ENCODE peak calls at places on chromosomes 16 and 17, in eight cellular contexts. N is brain microvascular endothelial cell, P is fibroblast of mammary gland, Z is A549, T is PC-3, C is AG09319, L is cardiac fibroblast, X is pancreas. B is an unnamed sample.

GRCh38 chr17:8038954-8039610 is at the start of gene ALOX15B:
- DNase-seq in C (no peak), N (no peak), X (no peak), Z (no peak), L (no peak), P (no peak), T (no peak), B (no peak)

GRCh38 chr17:17347234-17347955 is 44.2 kb downstream of the NT5M start:
- DNase-seq in T (no peak), L (no peak), C (no peak), X (peak), P (no peak), N (no peak), Z (no peak), B (no peak)

GRCh38 chr17:33178641-33179040 is 114.5 kb downstream of the ASIC2 start:
- DNase-seq in L (no peak), T (no peak), X (no peak), Z (no peak), C (no peak), P (no peak), N (no peak), B (no peak)

GRCh38 chr16:14378684-14379467 is 251.2 kb downstream of the PARN start:
- DNase-seq in C (peak), P (peak), N (no peak), L (no peak), T (peak), X (no peak), Z (no peak), B (no peak)

GRCh38 chr16:28189237-28189636 is 22.5 kb downstream of the XPO6 start:
- DNase-seq in X (no peak), N (no peak), T (peak), Z (no peak), P (peak), C (no peak), L (peak), B (no peak)

GRCh38 chr16:21626659-21627277 is 25.6 kb downstream of the IGSF6 start:
- DNase-seq in Z (no peak), C (peak), X (no peak), T (peak), P (peak), L (peak), N (peak), B (no peak)

GRCh38 chr17:65463242-65463641 is 98.2 kb downstream of the AXIN2 start:
- DNase-seq in L (peak), C (no peak), Z (no peak), N (peak), T (no peak), X (no peak), P (peak), B (no peak)

GRCh38 chr17:66006654-66007053 is 185.3 kb downstream of the CEP112 start:
- DNase-seq in T (no peak), L (no peak), X (no peak), Z (no peak), C (no peak), N (no peak), P (no peak), B (no peak)

GRCh38 chr16:28321700-28322411 is 29.5 kb downstream of the SBK1 start:
- DNase-seq in N (peak), X (peak), P (peak), Z (peak), T (peak), L (peak), C (no peak), B (no peak)

GRCh38 chr16:86619263-86619935 is 41.0 kb downstream of the FOXL1 start:
- DNase-seq in C (no peak), Z (peak), L (no peak), T (no peak), N (no peak), P (peak), X (no peak), B (peak)

GRCh38 chr16:85490971-85491771 is 122.0 kb upstream of the GSE1 start:
- DNase-seq in Z (peak), N (no peak), T (peak), P (no peak), X (peak), C (no peak), L (no peak), B (no peak)

GRCh38 chr17:34391241-34391640 is 28.2 kb upstream of the CCL1 start:
- DNase-seq in L (no peak), T (no peak), P (no peak), C (no peak), Z (no peak), X (no peak), N (no peak), B (no peak)

GRCh38 chr17:32117399-32117798 is 24.9 kb upstream of the RHOT1 start:
- DNase-seq in P (no peak), T (no peak), C (no peak), Z (no peak), L (no peak), X (no peak), N (no peak), B (no peak)

GRCh38 chr17:17042851-17043667 is 802 bp downstream of the MPRIP start:
- DNase-seq in Z (no peak), P (peak), C (no peak), X (peak), L (no peak), N (no peak), T (peak), B (no peak)

GRCh38 chr17:28597606-28598383 is 1.0 kb downstream of the SPAG5 start:
- DNase-seq in L (no peak), N (no peak), P (no peak), Z (no peak), T (peak), X (no peak), C (no peak), B (no peak)

GRCh38 chr16:23435500-23435899 is 17.5 kb downstream of the COG7 start:
- DNase-seq in L (peak), T (peak), X (peak), C (no peak), P (peak), N (peak), Z (peak), B (no peak)

GRCh38 chr17:8072727-8073461 is 14.6 kb downstream of the ALOX12B start:
- DNase-seq in N (no peak), Z (no peak), T (no peak), P (no peak), C (no peak), X (peak), L (no peak), B (no peak)

GRCh38 chr17:2691069-2691871 is 20.3 kb downstream of the CLUH start:
- DNase-seq in X (peak), Z (no peak), L (no peak), T (no peak), P (no peak), N (no peak), C (no peak), B (peak)

GRCh38 chr16:89359296-89360147 is 130.8 kb downstream of the ANKRD11 start:
- DNase-seq in X (peak), Z (no peak), C (no peak), T (no peak), N (no peak), P (peak), L (peak), B (no peak)

GRCh38 chr16:73389075-73389474 is 341.1 kb upstream of the ZFHX3 start:
- DNase-seq in L (no peak), Z (no peak), X (no peak), P (no peak), N (no peak), T (no peak), C (no peak), B (no peak)

GRCh38 chr16:89092013-89092412 is 1.6 kb upstream of the ACSF3 start:
- DNase-seq in L (no peak), P (no peak), Z (no peak), C (no peak), T (no peak), X (no peak), N (no peak), B (no peak)

GRCh38 chr16:25052530-25052929 is 37.4 kb upstream of the ARHGAP17 start:
- DNase-seq in T (no peak), N (no peak), Z (no peak), C (no peak), L (no peak), P (no peak), X (no peak), B (no peak)

GRCh38 chr16:24635900-24636610 is 93.4 kb upstream of the TNRC6A start:
- DNase-seq in L (peak), C (peak), Z (peak), X (peak), T (peak), N (peak), P (peak), B (peak)

GRCh38 chr17:80394629-80395216 is 20.2 kb upstream of the ENDOV start:
- DNase-seq in C (no peak), N (no peak), L (no peak), X (no peak), T (no peak), Z (no peak), P (no peak), B (no peak)

GRCh38 chr16:71526111-71526998 is at the start of gene CHST4:
- DNase-seq in C (peak), Z (peak), N (peak), T (no peak), X (no peak), L (peak), P (peak), B (no peak)

GRCh38 chr17:18009609-18010420 is 29.2 kb downstream of the ATPAF2 start:
- DNase-seq in N (no peak), T (no peak), L (no peak), P (no peak), C (no peak), X (no peak), Z (no peak), B (no peak)

GRCh38 chr16:86680137-86680536 is 101.8 kb downstream of the FOXL1 start:
- DNase-seq in L (peak), C (no peak), Z (no peak), P (peak), T (peak), X (no peak), N (peak), B (no peak)

GRCh38 chr16:50549561-50549915 is 1.3 kb downstream of the NKD1 start:
- DNase-seq in C (no peak), Z (no peak), N (no peak), X (no peak), P (no peak), T (no peak), L (no peak), B (no peak)

DNA sequence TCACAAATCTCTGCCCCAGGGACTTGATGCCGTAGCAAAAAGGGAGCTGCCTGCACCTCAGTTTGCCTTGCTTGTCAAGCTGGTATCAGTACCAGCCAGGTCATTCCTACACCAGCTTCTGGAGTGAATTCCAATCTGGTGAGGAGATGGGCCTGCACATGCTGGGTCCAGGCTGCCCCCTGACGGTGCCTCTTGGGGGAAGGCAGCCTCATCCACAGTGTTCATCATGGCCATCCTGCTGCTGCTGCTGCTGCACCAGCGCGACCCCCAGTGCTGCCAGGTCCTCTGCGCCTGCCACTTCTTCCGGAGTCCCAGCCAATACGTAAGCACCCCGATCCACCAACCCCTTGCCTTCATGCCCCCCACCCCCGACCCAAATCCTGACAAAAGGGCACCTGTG is 8.3 kb downstream of the MRPL27 start:
- DNase-seq in L (peak), C (no peak), X (no peak), N (no peak), T (no peak), Z (no peak), P (no peak), B (no peak)
- TF ChIP-seq CTCF in L (peak), C (no peak), X (no peak), N (peak), T (no peak), Z (no peak), P (no peak), B (no peak)

DNA sequence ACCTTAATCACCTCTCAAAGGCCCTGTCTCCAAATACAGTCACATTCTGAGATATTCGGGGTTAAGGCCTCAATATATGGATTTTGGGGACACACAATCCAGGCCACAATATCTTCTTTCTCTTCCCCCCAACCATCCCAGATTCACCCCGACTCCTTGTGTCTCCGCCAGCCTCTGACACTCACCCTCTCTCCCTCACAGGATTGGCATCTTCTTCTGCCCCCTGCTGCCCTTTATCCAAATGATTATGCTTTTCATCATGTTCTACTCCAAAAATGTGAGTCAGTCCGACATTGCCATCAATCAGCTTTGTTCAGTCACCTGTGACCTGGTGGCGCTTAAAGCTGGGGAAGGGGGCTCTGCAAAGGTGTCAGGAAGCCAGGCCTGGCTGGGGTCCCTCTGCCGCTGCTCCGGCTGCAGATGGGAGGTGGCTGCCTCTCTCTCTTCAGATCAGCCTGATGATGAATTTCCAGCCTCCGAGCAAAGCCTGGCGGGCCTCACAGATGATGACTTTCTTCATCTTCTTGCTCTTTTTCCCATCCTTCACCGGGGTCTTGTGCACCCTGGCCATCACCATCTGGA is 35.1 kb downstream of the GDE1 start:
- DNase-seq in L (no peak), N (no peak), X (no peak), C (no peak), T (no peak), Z (no peak), P (no peak), B (no peak)
- TF ChIP-seq CTCF in L (no peak), N (no peak), X (no peak), C (no peak), T (peak), Z (peak), P (no peak), B (no peak)

DNA sequence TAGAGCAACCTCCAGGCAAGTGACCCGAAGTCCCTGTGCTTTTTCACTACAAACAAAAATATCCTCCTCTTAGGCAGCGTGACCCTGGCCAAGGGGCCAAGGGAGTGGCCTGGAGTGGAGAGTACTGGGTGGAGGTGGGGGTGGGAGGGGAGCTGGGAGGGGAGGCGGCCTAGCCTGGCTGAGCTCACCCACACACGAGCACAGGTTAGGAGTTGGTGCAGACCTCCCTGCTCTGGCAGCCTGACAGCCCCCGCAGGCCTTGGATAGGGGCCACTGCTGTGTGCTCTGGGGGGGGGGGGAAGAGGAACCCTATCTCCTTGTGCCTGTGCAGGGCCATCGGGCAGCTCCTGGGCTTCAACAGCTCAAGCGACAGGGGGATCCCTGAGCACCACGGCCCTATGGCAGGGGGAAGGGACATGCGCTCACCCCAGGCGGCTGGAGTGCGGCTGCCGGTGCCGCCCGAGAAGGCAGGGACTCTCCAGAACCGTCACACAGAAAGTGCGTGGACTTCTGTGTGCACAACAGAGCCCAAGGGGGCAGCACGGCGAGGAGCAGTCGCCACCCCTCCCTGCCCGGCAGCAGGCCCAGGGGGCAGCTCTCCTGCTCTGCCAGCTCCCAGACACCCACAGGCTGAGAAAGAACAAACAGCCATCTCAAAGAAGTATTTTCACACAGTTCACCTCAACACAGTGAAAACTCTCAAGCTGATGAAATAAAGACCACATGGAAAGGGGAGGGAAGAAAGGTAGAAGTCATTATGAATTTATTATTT is 13.3 kb downstream of the SLC16A3 start:
- DNase-seq in C (no peak), Z (no peak), T (peak), N (no peak), P (peak), X (no peak), L (peak), B (no peak)
- TF ChIP-seq CTCF in C (no peak), Z (no peak), T (no peak), N (no peak), P (no peak), X (no peak), L (no peak), B (no peak)

DNA sequence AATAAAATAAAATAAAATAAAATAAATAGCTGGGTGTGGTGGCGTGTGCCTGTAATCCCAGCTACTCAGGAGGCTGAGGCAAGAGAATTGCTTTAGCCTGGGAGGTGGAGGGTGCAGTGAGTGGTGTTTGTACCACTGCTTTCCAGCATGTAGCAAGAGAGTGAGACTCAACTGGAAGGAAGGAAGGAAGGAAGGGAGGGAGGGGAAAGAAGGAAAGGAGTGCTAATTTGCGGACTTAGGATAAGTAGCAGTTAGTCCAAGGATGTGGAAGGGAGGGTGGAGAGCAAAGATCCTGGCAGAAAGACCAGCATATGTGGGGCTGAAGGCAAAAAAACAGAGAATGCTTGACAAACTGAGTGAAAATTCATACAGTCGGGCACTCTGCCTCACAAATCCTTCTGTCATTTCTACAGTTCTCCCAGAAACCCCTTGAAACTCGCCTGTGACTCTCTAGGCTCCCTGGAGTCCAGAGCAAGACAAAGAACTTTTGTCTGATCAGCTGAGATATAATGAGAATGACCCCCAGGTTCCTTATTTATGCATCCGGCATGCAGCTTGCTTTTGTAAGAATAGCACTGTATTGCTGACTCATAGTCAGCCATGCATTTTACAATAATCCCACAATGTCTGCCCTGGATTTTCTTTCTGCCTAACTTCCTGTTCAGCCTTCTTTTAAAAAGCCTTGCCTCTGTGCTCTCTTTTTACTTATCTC is 31.5 kb downstream of the CDK5RAP3 start:
- DNase-seq in C (peak), L (peak), P (peak), Z (peak), X (no peak), T (peak), N (peak), B (no peak)
- TF ChIP-seq CTCF in C (no peak), L (no peak), P (no peak), Z (no peak), X (no peak), T (no peak), N (no peak), B (no peak)

GRCh38 chr16:3022697-3023414 is 886 bp downstream of the HCFC1R1 start:
- DNase-seq in T (no peak), L (peak), P (peak), N (peak), Z (no peak), X (no peak), C (no peak), B (no peak)

GRCh38 chr16:3020247-3020603 is at the start of gene TNFRSF12A:
- DNase-seq in C (no peak), P (peak), T (peak), L (peak), X (peak), N (peak), Z (peak), B (peak)

GRCh38 chr16:3020604-3021448 is 658 bp downstream of the TNFRSF12A start:
- DNase-seq in T (peak), C (peak), L (peak), X (peak), P (peak), Z (peak), N (peak), B (peak)

GRCh38 chr16:3022208-3022696 is 1.5 kb downstream of the HCFC1R1 start:
- DNase-seq in N (peak), Z (peak), L (peak), C (peak), T (peak), P (peak), X (peak), B (peak)

DNA sequence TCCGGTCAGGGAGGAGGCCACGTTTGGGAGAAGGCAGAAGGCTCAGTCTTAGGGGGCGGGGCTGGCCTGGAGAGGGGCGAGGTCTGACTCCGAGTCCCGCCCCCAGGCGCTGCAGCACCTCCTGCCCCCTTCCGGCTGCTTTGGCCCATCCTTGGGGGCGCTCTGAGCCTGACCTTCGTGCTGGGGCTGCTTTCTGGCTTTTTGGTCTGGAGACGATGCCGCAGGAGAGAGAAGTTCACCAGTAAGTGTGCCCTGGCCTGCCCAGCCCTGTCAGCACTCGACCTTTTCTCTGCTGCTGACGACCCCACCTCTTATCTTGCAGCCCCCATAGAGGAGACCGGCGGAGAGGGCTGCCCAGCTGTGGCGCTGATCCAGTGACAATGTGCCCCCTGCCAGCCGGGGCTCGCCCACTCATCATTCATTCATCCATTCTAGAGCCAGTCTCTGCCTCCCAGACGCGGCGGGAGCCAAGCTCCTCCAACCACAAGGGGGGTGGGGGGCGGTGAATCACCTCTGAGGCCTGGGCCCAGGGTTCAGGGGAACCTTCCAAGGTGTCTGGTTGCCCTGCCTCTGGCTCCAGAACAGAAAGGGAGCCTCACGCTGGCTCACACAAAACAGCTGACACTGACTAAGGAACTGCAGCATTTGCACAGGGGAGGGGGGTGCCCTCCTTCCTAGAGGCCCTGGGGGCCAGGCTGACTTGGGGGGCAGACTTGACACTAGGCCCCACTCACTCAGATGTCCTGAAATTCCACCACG is 1.5 kb downstream of the TNFRSF12A start:
- DNase-seq in Z (peak), X (peak), T (peak), N (peak), P (peak), L (peak), C (no peak), B (peak)
- TF ChIP-seq CTCF in Z (peak), X (peak), T (no peak), N (peak), P (peak), L (peak), C (peak), B (peak)

GRCh38 chr17:57106107-57106835 is 21.2 kb downstream of the AKAP1 start:
- DNase-seq in T (peak), Z (no peak), L (no peak), P (no peak), C (no peak), X (no peak), N (no peak), B (no peak)
- TF ChIP-seq CTCF in T (peak), Z (peak), L (peak), P (peak), C (no peak), X (no peak), N (peak), B (peak)

GRCh38 chr17:77208217-77208808 is 67.5 kb downstream of the SEC14L1 start:
- DNase-seq in L (peak), P (peak), T (no peak), C (peak), N (peak), X (peak), Z (no peak), B (no peak)
- TF ChIP-seq CTCF in L (no peak), P (peak), T (no peak), C (peak), N (peak), X (no peak), Z (peak), B (peak)

GRCh38 chr17:27322026-27322425 is 28.1 kb downstream of the WSB1 start:
- DNase-seq in P (no peak), Z (no peak), C (no peak), L (no peak), X (no peak), N (no peak), T (no peak), B (no peak)
- TF ChIP-seq CTCF in P (no peak), Z (no peak), C (no peak), L (no peak), X (no peak), N (no peak), T (no peak), B (no peak)

B was measured in osteocyte.